ENCODE peak calls at places on chromosomes 4 and X, in seven cellular contexts. One of them, this sample, is unnamed.

GRCh38 chr4:170769857-170770256 is 680.1 kb upstream of the AADAT start:
- DNase-seq in heart left ventricle: no peak
- DNase-seq in ovary: no peak
- DNase-seq in CD8-positive, alpha-beta memory T cell: no peak
- DNase-seq in aorta: no peak
- DNase-seq in cardiac muscle cell: no peak
- DNase-seq in body of pancreas: no peak
- DNase-seq in this sample: no peak

GRCh38 chr4:161256716-161257115 is 907.1 kb downstream of the FSTL5 start:
- DNase-seq in heart left ventricle: no peak
- DNase-seq in ovary: no peak
- DNase-seq in CD8-positive, alpha-beta memory T cell: no peak
- DNase-seq in aorta: no peak
- DNase-seq in cardiac muscle cell: no peak
- DNase-seq in body of pancreas: no peak
- DNase-seq in this sample: no peak

GRCh38 chr4:53714377-53715140 is 123.3 kb upstream of the LNX1 start:
- DNase-seq in heart left ventricle: no peak
- DNase-seq in ovary: no peak
- DNase-seq in CD8-positive, alpha-beta memory T cell: no peak
- DNase-seq in aorta: no peak
- DNase-seq in cardiac muscle cell: peak; percentile 84
- DNase-seq in body of pancreas: no peak
- DNase-seq in this sample: peak; percentile 51

GRCh38 chr4:145937021-145937861 is 1.4 kb downstream of the ZNF827 start:
- DNase-seq in heart left ventricle: peak; percentile 69
- DNase-seq in ovary: peak; percentile 75
- DNase-seq in CD8-positive, alpha-beta memory T cell: peak; percentile 65
- DNase-seq in aorta: peak; percentile 86
- DNase-seq in cardiac muscle cell: peak; percentile 79
- DNase-seq in body of pancreas: peak; percentile 59
- DNase-seq in this sample: peak; percentile 63

GRCh38 chrX:134908235-134908834 is 82.5 kb upstream of the SMIM10 start:
- DNase-seq in heart left ventricle: no peak
- DNase-seq in ovary: no peak
- DNase-seq in CD8-positive, alpha-beta memory T cell: no peak
- DNase-seq in aorta: no peak
- DNase-seq in cardiac muscle cell: peak; percentile 69
- DNase-seq in body of pancreas: no peak
- DNase-seq in this sample: no peak

GRCh38 chrX:132532955-132533354 is 44.1 kb upstream of the MBNL3 start:
- DNase-seq in heart left ventricle: no peak
- DNase-seq in ovary: no peak
- DNase-seq in CD8-positive, alpha-beta memory T cell: no peak
- DNase-seq in aorta: no peak
- DNase-seq in cardiac muscle cell: peak; percentile 2
- DNase-seq in body of pancreas: no peak
- DNase-seq in this sample: no peak

GRCh38 chr4:122577808-122578781 is 42.8 kb downstream of the IL21 start:
- DNase-seq in heart left ventricle: no peak
- DNase-seq in ovary: no peak
- DNase-seq in CD8-positive, alpha-beta memory T cell: peak; percentile 73
- DNase-seq in aorta: no peak
- DNase-seq in cardiac muscle cell: peak; percentile 56
- DNase-seq in body of pancreas: peak; percentile 28
- DNase-seq in this sample: peak; percentile 31

GRCh38 chr4:186719925-186720694 is 3.5 kb downstream of the FAT1 start:
- DNase-seq in heart left ventricle: no peak
- DNase-seq in ovary: no peak
- DNase-seq in CD8-positive, alpha-beta memory T cell: no peak
- DNase-seq in aorta: no peak
- DNase-seq in cardiac muscle cell: peak; percentile 70
- DNase-seq in body of pancreas: no peak
- DNase-seq in this sample: no peak

GRCh38 chr4:108068422-108068821 is 78.7 kb downstream of the HADH start:
- DNase-seq in heart left ventricle: no peak
- DNase-seq in ovary: no peak
- DNase-seq in CD8-positive, alpha-beta memory T cell: no peak
- DNase-seq in aorta: no peak
- DNase-seq in cardiac muscle cell: peak; percentile 20
- DNase-seq in body of pancreas: no peak
- DNase-seq in this sample: no peak

GRCh38 chr4:89727236-89727635 is 109.7 kb downstream of the SNCA start:
- DNase-seq in heart left ventricle: no peak
- DNase-seq in ovary: no peak
- DNase-seq in CD8-positive, alpha-beta memory T cell: no peak
- DNase-seq in aorta: no peak
- DNase-seq in cardiac muscle cell: no peak
- DNase-seq in body of pancreas: no peak
- DNase-seq in this sample: no peak

GRCh38 chr4:162586266-162586665 is 422.5 kb upstream of the FSTL5 start:
- DNase-seq in heart left ventricle: no peak
- DNase-seq in ovary: no peak
- DNase-seq in CD8-positive, alpha-beta memory T cell: no peak
- DNase-seq in aorta: no peak
- DNase-seq in cardiac muscle cell: no peak
- DNase-seq in body of pancreas: no peak
- DNase-seq in this sample: no peak

GRCh38 chr4:173270312-173271027 is 63.7 kb downstream of the HMGB2 start:
- DNase-seq in heart left ventricle: no peak
- DNase-seq in ovary: peak; percentile 20
- DNase-seq in CD8-positive, alpha-beta memory T cell: no peak
- DNase-seq in aorta: no peak
- DNase-seq in cardiac muscle cell: peak; percentile 74
- DNase-seq in body of pancreas: no peak
- DNase-seq in this sample: peak; percentile 31

GRCh38 chr4:34362654-34363053 is 1881.7 kb downstream of the ARAP2 start:
- DNase-seq in heart left ventricle: no peak
- DNase-seq in ovary: no peak
- DNase-seq in CD8-positive, alpha-beta memory T cell: no peak
- DNase-seq in aorta: no peak
- DNase-seq in cardiac muscle cell: no peak
- DNase-seq in body of pancreas: no peak
- DNase-seq in this sample: no peak

GRCh38 chr4:145075742-145076472 is 22.1 kb downstream of the ANAPC10 start:
- DNase-seq in heart left ventricle: no peak
- DNase-seq in ovary: no peak
- DNase-seq in CD8-positive, alpha-beta memory T cell: no peak
- DNase-seq in aorta: no peak
- DNase-seq in cardiac muscle cell: no peak
- DNase-seq in body of pancreas: no peak
- DNase-seq in this sample: no peak

GRCh38 chr4:41532880-41533279 is 5.1 kb upstream of the LIMCH1 start:
- DNase-seq in heart left ventricle: no peak
- DNase-seq in ovary: no peak
- DNase-seq in CD8-positive, alpha-beta memory T cell: no peak
- DNase-seq in aorta: no peak
- DNase-seq in cardiac muscle cell: peak; percentile 47
- DNase-seq in body of pancreas: no peak
- DNase-seq in this sample: peak; percentile 51

GRCh38 chr4:42391981-42392380 is 5.3 kb upstream of the SHISA3 start:
- DNase-seq in heart left ventricle: peak; percentile 61
- DNase-seq in ovary: no peak
- DNase-seq in CD8-positive, alpha-beta memory T cell: no peak
- DNase-seq in aorta: no peak
- DNase-seq in cardiac muscle cell: no peak
- DNase-seq in body of pancreas: no peak
- DNase-seq in this sample: no peak

GRCh38 chrX:124226129-124226528 is 106.3 kb upstream of the TEX13D start:
- DNase-seq in heart left ventricle: no peak
- DNase-seq in ovary: no peak
- DNase-seq in CD8-positive, alpha-beta memory T cell: peak; percentile 52
- DNase-seq in aorta: no peak
- DNase-seq in cardiac muscle cell: no peak
- DNase-seq in body of pancreas: no peak
- DNase-seq in this sample: no peak

GRCh38 chr4:73891739-73892405 is 22.7 kb downstream of the CXCL1 start:
- DNase-seq in heart left ventricle: no peak
- DNase-seq in ovary: no peak
- DNase-seq in CD8-positive, alpha-beta memory T cell: no peak
- DNase-seq in aorta: no peak
- DNase-seq in cardiac muscle cell: peak; percentile 92
- DNase-seq in body of pancreas: no peak
- DNase-seq in this sample: no peak

GRCh38 chr4:141389649-141390048 is 169.0 kb downstream of the ZNF330 start:
- DNase-seq in heart left ventricle: no peak
- DNase-seq in ovary: no peak
- DNase-seq in CD8-positive, alpha-beta memory T cell: no peak
- DNase-seq in aorta: no peak
- DNase-seq in cardiac muscle cell: peak; percentile 31
- DNase-seq in body of pancreas: no peak
- DNase-seq in this sample: no peak

GRCh38 chr4:138181288-138181687 is 60.9 kb downstream of the SLC7A11 start:
- DNase-seq in heart left ventricle: no peak
- DNase-seq in ovary: peak; percentile 28
- DNase-seq in CD8-positive, alpha-beta memory T cell: no peak
- DNase-seq in aorta: no peak
- DNase-seq in cardiac muscle cell: peak; percentile 73
- DNase-seq in body of pancreas: no peak
- DNase-seq in this sample: no peak

GRCh38 chr4:13541176-13541604 is 3.1 kb downstream of the NKX3-2 start:
- DNase-seq in heart left ventricle: no peak
- DNase-seq in ovary: no peak
- DNase-seq in CD8-positive, alpha-beta memory T cell: peak; percentile 33
- DNase-seq in aorta: no peak
- DNase-seq in cardiac muscle cell: no peak
- DNase-seq in body of pancreas: no peak
- DNase-seq in this sample: no peak

GRCh38 chr4:68079918-68080317 is 49.8 kb downstream of the TMPRSS11F start:
- DNase-seq in heart left ventricle: no peak
- DNase-seq in ovary: no peak
- DNase-seq in CD8-positive, alpha-beta memory T cell: no peak
- DNase-seq in aorta: no peak
- DNase-seq in cardiac muscle cell: no peak
- DNase-seq in body of pancreas: no peak
- DNase-seq in this sample: no peak

GRCh38 chrX:47174376-47174775 is 19.3 kb upstream of the UBA1 start:
- DNase-seq in heart left ventricle: no peak
- DNase-seq in ovary: no peak
- DNase-seq in CD8-positive, alpha-beta memory T cell: no peak
- DNase-seq in aorta: peak; percentile 51
- DNase-seq in cardiac muscle cell: no peak
- DNase-seq in body of pancreas: no peak
- DNase-seq in this sample: no peak
- H3K36me3 ChIP-seq in heart left ventricle: peaks cover 80% of the 10 kb centered on the region
- H3K36me3 ChIP-seq in ovary: no peaks in the 10 kb centered on the region
- H3K36me3 ChIP-seq in CD8-positive, alpha-beta memory T cell: peaks cover 16% of the 10 kb centered on the region
- H3K36me3 ChIP-seq in aorta: peaks cover 1% of the 10 kb centered on the region
- H3K36me3 ChIP-seq in cardiac muscle cell: no peaks in the 10 kb centered on the region
- H3K36me3 ChIP-seq in body of pancreas: peaks cover 6% of the 10 kb centered on the region
- H3K36me3 ChIP-seq in this sample: peaks cover 8% of the 10 kb centered on the region

DNA sequence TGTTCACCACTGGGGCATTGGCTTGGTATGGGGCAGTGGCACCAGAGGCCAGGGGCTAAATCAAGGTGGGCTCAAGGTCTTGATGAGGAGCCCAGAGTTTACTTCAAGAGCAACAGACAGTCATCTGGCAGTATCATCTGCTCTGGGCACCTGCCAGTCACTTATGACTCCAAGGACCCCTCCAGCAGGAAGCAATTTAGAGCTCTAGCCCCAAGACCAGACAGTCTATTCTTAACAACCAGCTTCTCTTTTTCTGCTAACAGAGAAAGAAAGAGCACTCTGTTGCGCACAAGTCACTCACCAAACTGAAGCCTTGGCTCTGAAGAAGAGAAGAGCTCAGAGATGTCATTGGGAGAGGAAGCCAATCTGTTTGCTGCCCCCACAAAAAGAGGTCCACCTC is 309.2 kb downstream of the HS3ST1 start:
- DNase-seq in heart left ventricle: no peak
- DNase-seq in ovary: no peak
- DNase-seq in CD8-positive, alpha-beta memory T cell: no peak
- DNase-seq in aorta: no peak
- DNase-seq in cardiac muscle cell: no peak
- DNase-seq in body of pancreas: no peak
- DNase-seq in this sample: no peak
- H3K9me3 ChIP-seq in heart left ventricle: no peaks in the 10 kb centered on the region
- H3K9me3 ChIP-seq in ovary: no peaks in the 10 kb centered on the region
- H3K9me3 ChIP-seq in CD8-positive, alpha-beta memory T cell: no peaks in the 10 kb centered on the region
- H3K9me3 ChIP-seq in aorta: no peaks in the 10 kb centered on the region
- H3K9me3 ChIP-seq in cardiac muscle cell: no peaks in the 10 kb centered on the region
- H3K9me3 ChIP-seq in body of pancreas: no peaks in the 10 kb centered on the region
- H3K9me3 ChIP-seq in this sample: no peaks in the 10 kb centered on the region

DNA sequence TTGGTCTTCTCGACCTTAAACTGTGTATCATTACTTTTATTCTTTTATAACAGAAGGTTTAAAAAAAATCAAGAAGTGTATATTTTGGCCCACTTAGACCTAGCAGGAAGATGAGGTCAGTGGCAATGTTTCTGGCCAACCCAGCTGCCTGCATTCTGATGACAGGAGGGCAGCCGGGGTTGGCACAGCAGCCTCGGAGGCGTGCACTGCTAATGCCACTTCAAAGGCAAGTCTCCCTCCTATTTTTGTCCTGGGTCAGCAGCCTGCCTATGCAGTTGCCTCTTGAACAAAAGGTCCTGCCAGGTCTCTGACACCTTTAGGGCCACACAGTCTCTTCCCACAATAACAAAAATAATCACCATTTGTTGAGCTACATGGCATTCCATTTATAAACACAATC is 89.4 kb upstream of the MYOZ2 start:
- DNase-seq in heart left ventricle: peak; percentile 83
- DNase-seq in ovary: no peak
- DNase-seq in CD8-positive, alpha-beta memory T cell: no peak
- DNase-seq in aorta: peak; percentile 92
- DNase-seq in cardiac muscle cell: no peak
- DNase-seq in body of pancreas: peak; percentile 73
- DNase-seq in this sample: peak; percentile 87
- H3K36me3 ChIP-seq in heart left ventricle: no peaks in the 10 kb centered on the region
- H3K36me3 ChIP-seq in ovary: no peaks in the 10 kb centered on the region
- H3K36me3 ChIP-seq in CD8-positive, alpha-beta memory T cell: no peaks in the 10 kb centered on the region
- H3K36me3 ChIP-seq in aorta: no peaks in the 10 kb centered on the region
- H3K36me3 ChIP-seq in cardiac muscle cell: no peaks in the 10 kb centered on the region
- H3K36me3 ChIP-seq in body of pancreas: no peaks in the 10 kb centered on the region
- H3K36me3 ChIP-seq in this sample: no peaks in the 10 kb centered on the region

DNA sequence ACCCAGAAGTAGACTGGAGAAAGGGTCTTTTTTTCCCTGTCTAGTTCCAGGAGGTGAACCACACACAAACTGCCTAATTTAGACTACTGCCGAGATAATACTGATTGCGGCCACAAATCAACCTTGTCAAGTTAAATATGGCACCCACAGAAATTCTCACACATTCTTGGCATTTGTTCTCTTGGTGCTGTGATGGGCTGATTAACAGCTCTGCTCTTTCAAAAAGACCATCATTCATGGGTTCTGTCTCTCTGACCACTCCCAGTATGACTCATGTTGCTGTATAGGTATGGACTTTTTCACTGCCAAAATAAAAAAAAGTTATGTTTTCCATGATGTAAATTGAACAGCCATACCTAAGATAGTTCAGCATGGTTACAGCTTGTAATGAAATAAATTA is 1003.5 kb upstream of the LCORL start:
- DNase-seq in heart left ventricle: no peak
- DNase-seq in ovary: no peak
- DNase-seq in CD8-positive, alpha-beta memory T cell: no peak
- DNase-seq in aorta: no peak
- DNase-seq in cardiac muscle cell: no peak
- DNase-seq in body of pancreas: no peak
- DNase-seq in this sample: no peak
- H3K9me3 ChIP-seq in heart left ventricle: no peaks in the 10 kb centered on the region
- H3K9me3 ChIP-seq in ovary: no peaks in the 10 kb centered on the region
- H3K9me3 ChIP-seq in CD8-positive, alpha-beta memory T cell: no peaks in the 10 kb centered on the region
- H3K9me3 ChIP-seq in aorta: no peaks in the 10 kb centered on the region
- H3K9me3 ChIP-seq in cardiac muscle cell: no peaks in the 10 kb centered on the region
- H3K9me3 ChIP-seq in body of pancreas: no peaks in the 10 kb centered on the region
- H3K9me3 ChIP-seq in this sample: no peaks in the 10 kb centered on the region

This sample was measured in MG63.